ENCODE peak calls at places on chromosomes 5 and 9, in seven cellular contexts. X, A, V, Z, I, E and T are unnamed samples.

GRCh38 chr5:139395844-139396640 is 1.1 kb upstream of the PROB1 start:
- DNase-seq in X (peak), A (no peak), V (no peak), Z (no peak), I (no peak), E (no peak), T (no peak)

GRCh38 chr5:172531704-172532026 is 77.3 kb upstream of the SH3PXD2B start:
- DNase-seq in X (no peak), A (no peak), V (no peak), Z (no peak), I (no peak), E (no peak), T (no peak)

GRCh38 chr5:178293815-178294214 is 61.2 kb upstream of the PHYKPL start:
- DNase-seq in X (no peak), A (no peak), V (no peak), Z (no peak), I (no peak), E (no peak), T (no peak)

GRCh38 chr9:133864011-133864410 is 125.9 kb upstream of the SARDH start:
- DNase-seq in X (no peak), A (no peak), V (no peak), Z (no peak), I (no peak), E (no peak), T (no peak)

GRCh38 chr5:115262066-115262404 is 642 bp downstream of the PGGT1B start:
- DNase-seq in X (no peak), A (no peak), V (no peak), Z (peak), I (peak), E (no peak), T (no peak)

GRCh38 chr9:108411632-108412031 is 444.2 kb downstream of the ACTL7B start:
- DNase-seq in X (no peak), A (no peak), V (no peak), Z (no peak), I (no peak), E (no peak), T (no peak)

GRCh38 chr9:130112244-130113151 is 58.8 kb downstream of the GPR107 start:
- DNase-seq in X (no peak), A (no peak), V (no peak), Z (no peak), I (no peak), E (no peak), T (no peak)

GRCh38 chr9:18939943-18940342 is 93.1 kb downstream of the SAXO1 start:
- DNase-seq in X (no peak), A (no peak), V (no peak), Z (no peak), I (no peak), E (no peak), T (no peak)

GRCh38 chr5:33726422-33727165 is 165.2 kb downstream of the ADAMTS12 start:
- DNase-seq in X (peak), A (no peak), V (no peak), Z (peak), I (peak), E (no peak), T (no peak)

GRCh38 chr5:148660346-148660660 is 6.0 kb upstream of the HTR4 start:
- DNase-seq in X (no peak), A (no peak), V (no peak), Z (no peak), I (no peak), E (no peak), T (no peak)

GRCh38 chr9:38016375-38017120 is 52.5 kb downstream of the SHB start:
- DNase-seq in X (peak), A (no peak), V (peak), Z (peak), I (peak), E (no peak), T (no peak)

GRCh38 chr5:111887706-111888105 is 130.7 kb upstream of the NREP start:
- DNase-seq in X (peak), A (no peak), V (no peak), Z (peak), I (no peak), E (no peak), T (no peak)

GRCh38 chr9:111316796-111317195 is 13.2 kb downstream of the OR2K2 start:
- DNase-seq in X (peak), A (no peak), V (peak), Z (no peak), I (no peak), E (no peak), T (no peak)

GRCh38 chr5:123089572-123089970 is 530 bp downstream of the PRDM6 start:
- DNase-seq in X (peak), A (no peak), V (no peak), Z (peak), I (no peak), E (no peak), T (no peak)

GRCh38 chr5:132002701-132003100 is 8.8 kb downstream of the ACSL6 start:
- DNase-seq in X (no peak), A (no peak), V (no peak), Z (no peak), I (no peak), E (no peak), T (no peak)

GRCh38 chr9:16257604-16258003 is 612.9 kb downstream of the BNC2 start:
- DNase-seq in X (peak), A (no peak), V (no peak), Z (peak), I (no peak), E (no peak), T (no peak)

GRCh38 chr5:42721484-42721883 is 35.1 kb upstream of the CCDC152 start:
- DNase-seq in X (no peak), A (no peak), V (no peak), Z (no peak), I (no peak), E (no peak), T (no peak)

GRCh38 chr5:82174128-82174918 is 103.8 kb downstream of the RPS23 start:
- DNase-seq in X (peak), A (peak), V (peak), Z (peak), I (peak), E (peak), T (peak)

GRCh38 chr5:103188436-103188835 is 68.3 kb downstream of the PPIP5K2 start:
- DNase-seq in X (no peak), A (no peak), V (no peak), Z (no peak), I (no peak), E (no peak), T (no peak)

GRCh38 chr5:95113489-95113888 is 171.4 kb downstream of the MCTP1 start:
- DNase-seq in X (peak), A (no peak), V (no peak), Z (peak), I (peak), E (no peak), T (no peak)

GRCh38 chr5:120512068-120512467 is 48.0 kb downstream of the PRR16 start:
- DNase-seq in X (no peak), A (no peak), V (no peak), Z (no peak), I (no peak), E (no peak), T (no peak)

GRCh38 chr9:105142406-105143092 is 101.9 kb upstream of the SLC44A1 start:
- DNase-seq in X (peak), A (no peak), V (no peak), Z (peak), I (no peak), E (no peak), T (no peak)

GRCh38 chr5:58318468-58318867 is 141.4 kb downstream of the PLK2 start:
- DNase-seq in X (peak), A (no peak), V (peak), Z (peak), I (peak), E (no peak), T (no peak)